ENCODE peak calls at places on chromosome 1, in seven cellular contexts. D is DND-41, Q is HepG2, C is neural progenitor cell, U is fibroblast of lung, I is H1, B is GM23338. Y is an unnamed sample. For H3K79me2, the result is how much of the 10 kb centered on the place peaks cover.

GRCh38 chr1:35269190-35269988 is 880 bp downstream of the ZMYM4 start:
- DNase-seq in B (peak), Q (no peak), U (peak), I (peak), C (no peak), D (peak), Y (no peak)

GRCh38 chr1:11984121-11984520 is 3.9 kb downstream of the MFN2 start:
- DNase-seq in B (no peak), D (no peak), Q (no peak), U (no peak), I (no peak), C (no peak), Y (no peak)

GRCh38 chr1:203364013-203364730 is 13.2 kb upstream of the FMOD start:
- DNase-seq in D (no peak), C (no peak), Q (no peak), I (no peak), U (no peak), B (no peak), Y (no peak)

GRCh38 chr1:207414606-207415108 is 39.5 kb upstream of the CR2 start:
- DNase-seq in I (no peak), B (no peak), Q (no peak), D (no peak), C (no peak), U (no peak), Y (no peak)

GRCh38 chr1:91513160-91513559 is 12.5 kb downstream of the CDC7 start:
- DNase-seq in C (no peak), D (no peak), B (no peak), U (peak), I (no peak), Q (no peak), Y (no peak)

GRCh38 chr1:173864179-173864867 is 3.5 kb downstream of the GAS5 start:
- DNase-seq in Q (no peak), B (no peak), U (no peak), D (no peak), C (no peak), I (no peak), Y (no peak)

GRCh38 chr1:20878799-20879198 is 91.7 kb upstream of the HP1BP3 start:
- DNase-seq in D (no peak), Q (no peak), U (no peak), B (no peak), C (no peak), I (no peak), Y (no peak)

GRCh38 chr1:108643492-108644333 is 17.2 kb downstream of the HENMT1 start:
- DNase-seq in B (peak), I (no peak), C (peak), U (peak), Q (peak), D (peak), Y (peak)

GRCh38 chr1:161193561-161194235 is 5.2 kb downstream of the ADAMTS4 start:
- DNase-seq in Q (no peak), I (no peak), D (no peak), U (no peak), C (no peak), B (no peak), Y (no peak)

GRCh38 chr1:159854101-159854692 is 8.3 kb downstream of the VSIG8 start:
- DNase-seq in C (peak), B (peak), I (peak), D (no peak), Q (no peak), U (peak), Y (no peak)

GRCh38 chr1:147494998-147495580 is 46.2 kb upstream of the BCL9 start:
- DNase-seq in U (peak), D (peak), Q (peak), B (peak), I (peak), C (peak), Y (peak)

GRCh38 chr1:155218854-155219591 is 10.5 kb downstream of the MTX1 start:
- DNase-seq in D (peak), B (peak), I (peak), Q (no peak), U (peak), C (peak), Y (peak)

GRCh38 chr1:54054438-54054749 is 986 bp downstream of the TCEANC2 start:
- DNase-seq in U (no peak), C (no peak), D (no peak), B (peak), Q (no peak), I (no peak), Y (no peak)

GRCh38 chr1:69648486-69648885 is 80.8 kb downstream of the LRRC7 start:
- DNase-seq in C (no peak), D (no peak), U (peak), I (no peak), B (no peak), Q (no peak), Y (peak)

GRCh38 chr1:246434335-246434734 is 72.7 kb downstream of the SMYD3 start:
- DNase-seq in I (no peak), U (no peak), Q (no peak), B (no peak), D (no peak), C (no peak), Y (no peak)

GRCh38 chr1:2248127-2248826 is 20.2 kb downstream of the SKI start:
- DNase-seq in Q (peak), U (no peak), I (peak), B (peak), D (no peak), C (peak), Y (no peak)

GRCh38 chr1:28518745-28519341 is 13.0 kb downstream of the RCC1 start:
- DNase-seq in D (peak), Q (peak), I (peak), B (no peak), C (no peak), U (peak), Y (peak)

GRCh38 chr1:1876335-1876935 is 14.5 kb downstream of the GNB1 start:
- DNase-seq in U (no peak), D (no peak), Q (no peak), I (no peak), C (no peak), B (no peak), Y (no peak)

GRCh38 chr1:169348356-169349036 is 19.1 kb downstream of the NME7 start:
- DNase-seq in U (peak), D (peak), I (no peak), C (peak), Q (peak), B (peak), Y (peak)

GRCh38 chr1:11364170-11364569 is 91.2 kb downstream of the UBIAD1 start:
- DNase-seq in B (peak), U (no peak), I (no peak), D (no peak), C (no peak), Q (no peak), Y (no peak)

GRCh38 chr1:160621633-160622413 is 25.0 kb downstream of the SLAMF1 start:
- DNase-seq in U (no peak), B (no peak), Q (no peak), C (no peak), D (peak), I (no peak), Y (no peak)

GRCh38 chr1:61569212-61569621 is 155.7 kb downstream of the TM2D1 start:
- DNase-seq in B (no peak), I (no peak), U (no peak), C (no peak), D (no peak), Q (no peak), Y (no peak)

GRCh38 chr1:204650911-204651570 is 34.5 kb downstream of the LRRN2 start:
- DNase-seq in B (no peak), U (no peak), D (no peak), C (no peak), I (no peak), Q (no peak), Y (no peak)

GRCh38 chr1:228867093-228867950 is 132.0 kb downstream of the RHOU start:
- DNase-seq in C (no peak), B (no peak), I (no peak), Q (no peak), D (no peak), U (peak), Y (no peak)

GRCh38 chr1:161721738-161722343 is 497 bp downstream of the FCRLB start:
- DNase-seq in D (no peak), I (no peak), C (no peak), B (no peak), U (peak), Q (no peak), Y (peak)

DNA sequence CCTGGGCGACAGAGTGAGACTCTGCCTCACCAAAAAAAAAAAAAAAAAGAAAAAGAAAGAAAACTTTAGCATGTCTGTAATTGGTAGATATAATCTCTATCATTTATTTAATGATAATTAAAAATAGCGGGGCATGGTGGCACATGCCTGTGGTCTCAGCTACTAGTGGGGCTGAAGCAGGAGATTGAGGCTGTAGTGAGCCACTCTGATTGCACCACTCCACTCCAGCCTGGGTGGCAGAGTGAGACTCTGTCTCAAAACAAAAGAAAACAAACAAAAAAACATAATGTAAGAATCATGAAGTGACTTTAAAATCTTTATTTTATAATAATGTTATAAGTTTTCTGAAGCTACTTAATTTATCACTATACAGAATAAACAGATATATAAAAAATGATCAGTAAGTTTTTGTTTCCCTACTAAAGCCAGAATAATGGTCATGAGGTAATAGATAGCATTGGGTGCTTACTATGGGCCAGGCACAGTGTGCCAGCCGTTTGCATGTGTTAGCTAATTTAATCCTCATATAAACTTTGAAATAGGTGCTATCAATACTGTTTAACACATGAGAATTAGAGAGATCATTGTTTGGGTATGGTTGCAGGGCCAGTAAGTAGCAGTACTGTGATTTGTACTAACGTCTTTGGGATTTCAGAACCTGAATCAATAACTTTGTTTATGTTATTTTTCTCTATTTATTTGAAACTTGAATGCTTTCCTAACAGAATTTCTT is 23.8 kb downstream of the CLIC4 start:
- DNase-seq in B (no peak), Q (no peak), U (no peak), D (no peak), I (peak), C (no peak), Y (no peak)
- H3K79me2 ChIP-seq in B (half or more), Q (half or more), U (half or more), D (half or more), I (under half), C (half or more), Y (half or more)

GRCh38 chr1:225449261-225449660 is 21.4 kb upstream of the LBR start:
- DNase-seq in B (no peak), U (no peak), C (no peak), D (no peak), Q (no peak), I (no peak), Y (peak)

GRCh38 chr1:225447001-225447615 is 19.3 kb upstream of the LBR start:
- DNase-seq in D (peak), U (no peak), C (no peak), B (no peak), Q (no peak), I (no peak), Y (no peak)

GRCh38 chr1:225449774-225450173 is 21.9 kb upstream of the LBR start:
- DNase-seq in D (no peak), B (no peak), I (no peak), C (no peak), U (no peak), Q (no peak), Y (no peak)

GRCh38 chr1:225447649-225448048 is 19.8 kb upstream of the LBR start:
- DNase-seq in B (no peak), D (peak), U (peak), Q (no peak), C (no peak), I (no peak), Y (no peak)

DNA sequence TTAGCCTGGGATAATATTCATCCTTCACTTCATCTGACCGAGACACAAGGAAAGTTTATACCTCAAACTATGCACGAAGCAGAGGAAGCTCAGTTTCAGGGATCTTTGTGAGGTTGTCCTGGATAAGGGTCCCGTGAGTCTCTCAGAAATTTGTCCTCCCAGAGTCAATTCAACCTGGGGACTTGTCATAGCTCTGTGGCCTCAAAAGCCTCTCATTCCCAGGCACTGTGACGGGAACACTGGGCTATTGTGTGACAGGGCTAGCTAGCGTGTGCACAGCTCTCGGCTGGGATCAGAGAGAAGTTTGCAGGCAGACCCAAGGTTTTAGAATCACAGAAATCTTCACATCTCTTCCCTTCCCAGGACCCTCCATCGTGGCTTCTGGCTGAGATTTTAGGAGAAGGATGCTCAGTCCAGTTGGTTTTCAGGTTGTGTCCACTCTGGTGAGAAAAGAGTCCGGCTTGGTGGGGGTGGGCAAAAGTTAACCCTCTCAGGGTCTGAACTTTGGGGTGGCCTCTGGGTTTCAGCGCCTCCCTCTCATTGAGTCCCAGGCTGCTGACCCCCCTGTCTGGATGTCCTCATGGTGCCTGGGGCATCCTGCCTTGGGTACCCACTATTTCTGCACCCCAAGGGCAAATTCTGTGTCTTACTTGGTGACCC is 20.4 kb upstream of the LBR start:
- DNase-seq in Q (peak), U (no peak), B (no peak), C (no peak), D (peak), I (no peak), Y (no peak)
- H2AFZ ChIP-seq in Q (no peak), U (peak), B (no peak), C (peak), D (no peak), I (no peak), Y (no peak)

GRCh38 chr1:179177614-179178013 is 51.9 kb downstream of the ABL2 start:
- DNase-seq in Q (no peak), B (no peak), U (no peak), I (no peak), C (no peak), D (no peak), Y (no peak)
- H3K79me2 ChIP-seq in Q (under half), B (half or more), U (under half), I (under half), C (half or more), D (under half), Y (under half)

GRCh38 chr1:153535664-153536585 is at the start of gene S100A6:
- DNase-seq in I (no peak), B (peak), U (peak), C (no peak), D (no peak), Q (peak), Y (peak)

GRCh38 chr1:153533689-153534201 is 2.0 kb downstream of the S100A6 start:
- DNase-seq in Q (peak), D (no peak), B (no peak), I (no peak), C (no peak), U (peak), Y (peak)

GRCh38 chr1:153532769-153533599 is 2.8 kb downstream of the S100A6 start:
- DNase-seq in D (no peak), B (peak), Q (peak), U (peak), I (peak), C (peak), Y (peak)

GRCh38 chr1:153534933-153535663 is 693 bp downstream of the S100A6 start:
- DNase-seq in Q (no peak), U (peak), I (no peak), C (no peak), D (no peak), B (no peak), Y (no peak)

DNA sequence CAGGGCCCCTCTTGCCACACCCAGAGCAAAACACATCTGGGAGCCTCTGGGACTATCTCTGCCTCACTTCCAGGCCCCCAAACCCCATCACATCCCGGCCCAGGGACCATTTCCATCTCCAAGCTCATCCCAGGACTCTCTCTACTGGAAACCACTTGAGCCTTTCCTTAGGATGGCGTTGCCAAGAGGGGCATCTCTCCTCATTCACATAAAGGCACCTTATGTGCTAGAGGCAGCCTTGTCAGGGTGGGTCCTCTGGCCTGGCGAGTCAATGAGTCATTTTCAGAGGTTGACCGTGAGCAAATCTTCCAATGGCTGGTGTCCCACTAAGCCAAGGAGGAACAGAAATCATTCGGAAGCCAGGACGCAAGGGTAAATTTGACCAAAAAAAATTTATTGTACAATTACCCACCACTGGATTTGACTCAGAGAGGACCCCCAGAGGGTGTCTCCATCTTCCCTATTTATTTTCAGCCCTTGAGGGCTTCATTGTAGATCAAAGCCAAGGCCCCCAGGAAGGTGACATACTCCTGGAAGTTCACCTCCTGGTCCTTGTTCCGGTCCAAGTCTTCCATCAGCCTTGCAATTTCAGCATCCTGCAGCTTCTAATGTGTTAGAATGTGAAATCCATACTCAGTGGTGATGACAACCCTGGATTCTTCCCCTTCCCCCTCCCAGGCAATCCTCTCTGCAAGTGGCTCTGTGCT is 1.4 kb downstream of the S100A6 start:
- DNase-seq in D (no peak), Q (no peak), U (peak), B (no peak), I (no peak), C (no peak), Y (no peak)
- H2AFZ ChIP-seq in D (no peak), Q (no peak), U (no peak), B (no peak), I (no peak), C (no peak), Y (no peak)

DNA sequence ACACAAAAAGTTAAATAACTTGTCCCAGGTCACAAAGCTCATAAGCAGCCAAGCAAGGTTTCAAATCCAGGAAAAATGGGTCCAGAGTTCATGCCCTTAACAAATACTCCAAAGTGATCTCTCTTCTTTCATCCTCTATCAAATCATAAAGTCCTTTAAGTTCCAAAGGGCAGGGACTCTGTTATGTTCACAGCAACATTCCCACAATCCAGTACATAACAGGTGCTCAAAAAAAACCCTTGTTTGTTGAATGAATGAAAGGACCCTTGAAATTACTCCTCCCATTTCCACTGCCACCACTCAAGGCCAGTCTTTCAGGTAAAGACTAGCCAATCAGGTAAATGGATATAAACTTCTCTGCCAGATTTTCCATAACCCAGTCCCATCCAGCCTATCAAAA is 2.7 kb downstream of the ABL2 start:
- DNase-seq in U (no peak), B (no peak), I (no peak), D (no peak), C (no peak), Q (peak), Y (no peak)
- H3K79me2 ChIP-seq in U (under half), B (half or more), I (under half), D (half or more), C (half or more), Q (half or more), Y (half or more)